ENCODE peak calls at places on chromosomes 11 and 22, in seven cellular contexts. Z is body of pancreas, N is IMR-90, J is mammary epithelial cell, M is tibial nerve, T is GM12865, V is upper lobe of left lung. K is an unnamed sample.

GRCh38 chr11:126317681-126318641 is 14.1 kb downstream of the DCPS start:
- DNase-seq in Z (peak), N (peak), J (peak), M (peak), T (peak), V (no peak), K (no peak)

GRCh38 chr11:46611526-46612304 is 5.3 kb downstream of the HARBI1 start:
- DNase-seq in Z (no peak), N (no peak), J (no peak), M (no peak), T (no peak), V (no peak), K (no peak)

GRCh38 chr11:82194521-82194920 is 539.1 kb downstream of the FAM181B start:
- DNase-seq in Z (no peak), N (no peak), J (no peak), M (no peak), T (peak), V (no peak), K (no peak)

GRCh38 chr22:19976671-19977070 is 35.1 kb upstream of the TXNRD2 start:
- DNase-seq in Z (no peak), N (no peak), J (no peak), M (no peak), T (no peak), V (peak), K (no peak)

GRCh38 chr11:33869511-33870422 is 22.1 kb downstream of the LMO2 start:
- DNase-seq in Z (peak), N (peak), J (peak), M (no peak), T (peak), V (peak), K (peak)

GRCh38 chr11:75429902-75430691 is 2.9 kb downstream of the KLHL35 start:
- DNase-seq in Z (peak), N (peak), J (peak), M (peak), T (peak), V (peak), K (peak)

GRCh38 chr11:122103366-122103765 is 12.6 kb downstream of the BLID start:
- DNase-seq in Z (no peak), N (peak), J (peak), M (no peak), T (no peak), V (no peak), K (no peak)

GRCh38 chr11:126930100-126930841 is 70.3 kb downstream of the KIRREL3 start:
- DNase-seq in Z (no peak), N (no peak), J (no peak), M (no peak), T (no peak), V (no peak), K (no peak)

GRCh38 chr11:32478277-32478731 is 43.0 kb upstream of the WT1 start:
- DNase-seq in Z (no peak), N (no peak), J (no peak), M (no peak), T (no peak), V (no peak), K (no peak)

GRCh38 chr22:37892566-37893338 is 13.3 kb upstream of the MICALL1 start:
- DNase-seq in Z (peak), N (no peak), J (no peak), M (no peak), T (no peak), V (no peak), K (no peak)

GRCh38 chr11:9601041-9601875 is 27.8 kb downstream of the WEE1 start:
- DNase-seq in Z (peak), N (peak), J (peak), M (no peak), T (peak), V (no peak), K (peak)

GRCh38 chr11:62245271-62245753 is 3.3 kb downstream of the SCGB1D2 start:
- DNase-seq in Z (no peak), N (peak), J (peak), M (no peak), T (peak), V (no peak), K (no peak)

GRCh38 chr22:46737976-46738641 is at the start of gene CERK:
- DNase-seq in Z (peak), N (peak), J (no peak), M (peak), T (peak), V (peak), K (peak)

GRCh38 chr11:43832536-43832935 is 48.1 kb upstream of the ALKBH3 start:
- DNase-seq in Z (no peak), N (no peak), J (no peak), M (no peak), T (no peak), V (no peak), K (no peak)

GRCh38 chr11:11555228-11555627 is 66.6 kb downstream of the GALNT18 start:
- DNase-seq in Z (peak), N (no peak), J (no peak), M (no peak), T (no peak), V (no peak), K (no peak)

GRCh38 chr11:1516273-1517067 is 29.9 kb upstream of the MOB2 start:
- DNase-seq in Z (no peak), N (peak), J (peak), M (no peak), T (no peak), V (no peak), K (no peak)
- TF ChIP-seq CTCF in Z (no peak), N (peak), J (no peak), M (no peak), T (no peak), V (no peak), K (no peak)

GRCh38 chr22:40122792-40123191 is 54.9 kb upstream of the TNRC6B start:
- DNase-seq in Z (no peak), N (no peak), J (no peak), M (no peak), T (no peak), V (no peak), K (no peak)
- TF ChIP-seq CTCF in Z (no peak), N (no peak), J (no peak), M (no peak), T (no peak), V (no peak), K (no peak)

GRCh38 chr22:31106001-31106571 is 1.3 kb downstream of the SELENOM start:
- DNase-seq in Z (no peak), N (no peak), J (no peak), M (no peak), T (no peak), V (no peak), K (no peak)

GRCh38 chr22:31103111-31103510 is 4.3 kb downstream of the SELENOM start:
- DNase-seq in Z (no peak), N (no peak), J (no peak), M (no peak), T (no peak), V (no peak), K (no peak)

GRCh38 chr22:31103899-31104694 is 3.3 kb downstream of the SELENOM start:
- DNase-seq in Z (no peak), N (no peak), J (no peak), M (no peak), T (no peak), V (peak), K (no peak)

GRCh38 chr22:31105282-31105929 is 2.0 kb downstream of the SELENOM start:
- DNase-seq in Z (no peak), N (no peak), J (peak), M (no peak), T (no peak), V (no peak), K (no peak)

DNA sequence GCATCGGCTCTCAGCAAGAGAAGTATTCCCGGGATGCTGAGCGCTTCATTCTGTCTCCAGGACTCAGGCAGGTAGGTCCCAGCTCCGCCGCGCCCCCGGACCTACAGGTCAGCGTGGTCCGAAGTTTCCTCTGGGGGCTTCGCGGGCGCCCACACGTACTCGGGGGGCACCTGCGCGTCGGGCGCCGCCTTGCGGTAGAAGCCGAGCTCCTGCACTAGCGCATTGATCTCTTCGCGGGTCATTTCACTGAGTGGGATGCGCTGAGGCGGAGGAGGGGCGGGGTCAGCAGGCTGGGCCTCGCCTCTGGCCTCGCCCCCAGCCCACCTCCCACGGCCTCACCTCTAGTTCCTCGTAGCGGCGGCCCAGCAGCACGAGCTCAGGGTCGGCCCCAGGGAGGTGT is 2.5 kb downstream of the SELENOM start:
- DNase-seq in Z (no peak), N (no peak), J (no peak), M (no peak), T (peak), V (peak), K (no peak)
- TF ChIP-seq CTCF in Z (no peak), N (peak), J (peak), M (peak), T (peak), V (no peak), K (no peak)

DNA sequence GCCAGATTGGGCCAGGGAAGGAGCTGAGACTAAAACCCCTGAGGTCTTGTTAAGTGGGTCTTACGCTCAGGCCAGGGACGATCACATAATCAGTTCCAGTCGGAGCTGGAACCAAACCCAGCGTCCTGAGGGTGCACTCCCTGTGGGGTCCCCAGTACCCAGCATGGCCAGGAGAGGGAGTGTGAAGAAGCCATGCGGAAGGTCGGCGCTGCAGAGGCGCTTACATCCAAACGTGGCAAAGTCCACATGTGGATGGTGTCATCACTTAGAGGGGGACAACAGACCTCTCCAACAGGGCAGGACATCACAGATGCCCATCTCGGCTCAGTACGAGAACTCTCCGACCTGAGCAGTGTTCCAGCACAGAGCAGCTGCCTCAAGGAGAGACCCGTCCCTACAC is 8.3 kb downstream of the ATP5MGL start:
- DNase-seq in Z (no peak), N (no peak), J (no peak), M (no peak), T (no peak), V (no peak), K (no peak)
- TF ChIP-seq CTCF in Z (no peak), N (peak), J (peak), M (no peak), T (peak), V (no peak), K (no peak)

GRCh38 chr11:70167120-70167519 is 36.0 kb upstream of the FADD start:
- DNase-seq in Z (no peak), N (no peak), J (no peak), M (no peak), T (no peak), V (no peak), K (no peak)
- TF ChIP-seq CTCF in Z (no peak), N (no peak), J (no peak), M (no peak), T (no peak), V (no peak), K (no peak)

DNA sequence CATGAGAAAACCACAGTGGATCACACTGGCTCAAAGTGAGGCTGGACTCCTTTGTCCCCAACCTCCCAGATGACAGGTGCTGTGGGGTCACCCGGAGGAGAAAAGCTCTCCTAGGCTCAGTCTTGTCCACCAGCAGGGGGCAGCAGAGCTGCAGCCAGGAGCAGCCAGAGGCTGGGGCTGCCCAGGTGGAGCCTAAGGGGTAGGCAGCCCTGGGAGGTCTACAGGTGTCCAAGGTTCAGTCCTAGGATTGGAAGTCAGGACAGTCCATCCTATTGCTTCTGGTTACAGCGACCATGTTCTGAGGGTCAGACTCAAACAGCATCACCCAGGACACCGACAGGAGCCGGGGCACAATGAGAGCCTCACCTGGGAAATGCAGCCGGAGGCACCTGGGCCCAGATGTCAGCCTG is 77.6 kb upstream of the IGLL5 start:
- DNase-seq in Z (peak), N (peak), J (no peak), M (no peak), T (no peak), V (peak), K (peak)
- TF ChIP-seq CTCF in Z (peak), N (peak), J (peak), M (peak), T (no peak), V (peak), K (peak)

GRCh38 chr11:124865181-124865901 is at the start of gene ROBO3:
- DNase-seq in Z (no peak), N (no peak), J (no peak), M (no peak), T (no peak), V (no peak), K (no peak)
- TF ChIP-seq CTCF in Z (no peak), N (no peak), J (no peak), M (no peak), T (no peak), V (no peak), K (no peak)

GRCh38 chr22:25896098-25896497 is 154.1 kb downstream of the MYO18B start:
- DNase-seq in Z (no peak), N (no peak), J (no peak), M (no peak), T (peak), V (no peak), K (no peak)
- TF ChIP-seq CTCF in Z (no peak), N (no peak), J (no peak), M (no peak), T (peak), V (no peak), K (no peak)

GRCh38 chr11:68878022-68878421 is 25.6 kb downstream of the MRPL21 start:
- DNase-seq in Z (no peak), N (no peak), J (no peak), M (no peak), T (no peak), V (no peak), K (no peak)

GRCh38 chr11:68882391-68882790 is 21.2 kb downstream of the MRPL21 start:
- DNase-seq in Z (no peak), N (no peak), J (no peak), M (no peak), T (no peak), V (no peak), K (no peak)

GRCh38 chr11:68881320-68881719 is 22.3 kb downstream of the MRPL21 start:
- DNase-seq in Z (no peak), N (no peak), J (no peak), M (no peak), T (no peak), V (no peak), K (no peak)

GRCh38 chr11:68880851-68881250 is 22.8 kb downstream of the MRPL21 start:
- DNase-seq in Z (no peak), N (no peak), J (no peak), M (no peak), T (no peak), V (no peak), K (no peak)
- TF ChIP-seq CTCF in Z (no peak), N (no peak), J (no peak), M (no peak), T (no peak), V (no peak), K (no peak)